ENCODE peak calls at places on chromosomes 7 and 10, in ten cellular contexts. Q is omental fat pad, T is natural killer cell, F is cardiac fibroblast, R is stomach, M is tibial artery, C is AG04450, I is IMR-90, J is sigmoid colon, P is ovary. H is an unnamed sample.
A peak's percentile ranks its signal among the peaks of the same experiment; 100 is the strongest.

GRCh38 chr10:55400075-55400474 is 599.0 kb upstream of the PCDH15 start:
- DNase-seq in Q (no peak), T (no peak), F (peak; percentile 1), R (no peak), M (no peak), C (no peak), I (no peak), J (no peak), P (no peak), H (no peak)

GRCh38 chr7:45223728-45224630 is 66.4 kb downstream of the RAMP3 start:
- DNase-seq in Q (no peak), T (no peak), F (no peak), R (no peak), M (no peak), C (no peak), I (no peak), J (no peak), P (no peak), H (no peak)

GRCh38 chr10:102196893-102197292 is 29.2 kb upstream of the ELOVL3 start:
- DNase-seq in Q (no peak), T (no peak), F (no peak), R (no peak), M (no peak), C (no peak), I (peak; percentile 23), J (no peak), P (no peak), H (no peak)

GRCh38 chr10:49446031-49446430 is 50.1 kb upstream of the DRGX start:
- DNase-seq in Q (no peak), T (no peak), F (peak; percentile 33), R (no peak), M (no peak), C (no peak), I (peak; percentile 44), J (no peak), P (no peak), H (peak; percentile 9)

GRCh38 chr7:106100863-106101262 is 11.2 kb downstream of the SYPL1 start:
- DNase-seq in Q (no peak), T (no peak), F (no peak), R (no peak), M (no peak), C (no peak), I (no peak), J (no peak), P (no peak), H (no peak)

GRCh38 chr10:10313099-10313875 is 704.4 kb upstream of the CELF2 start:
- DNase-seq in Q (no peak), T (no peak), F (peak; percentile 66), R (no peak), M (no peak), C (no peak), I (peak; percentile 28), J (no peak), P (no peak), H (no peak)

GRCh38 chr10:102645741-102646609 is 1.7 kb downstream of the TRIM8 start:
- DNase-seq in Q (peak; percentile 52), T (peak; percentile 79), F (peak; percentile 95), R (peak; percentile 84), M (peak; percentile 98), C (peak; percentile 84), I (peak; percentile 96), J (peak; percentile 97), P (peak; percentile 83), H (peak; percentile 86)

GRCh38 chr7:45435846-45436245 is 138.3 kb upstream of the ADCY1 start:
- DNase-seq in Q (no peak), T (no peak), F (peak; percentile 67), R (no peak), M (no peak), C (no peak), I (peak; percentile 47), J (no peak), P (no peak), H (peak; percentile 59)

GRCh38 chr7:1567893-1568292 is 1.9 kb downstream of the PSMG3 start:
- DNase-seq in Q (no peak), T (no peak), F (peak; percentile 17), R (peak; percentile 63), M (no peak), C (peak; percentile 83), I (peak; percentile 95), J (no peak), P (no peak), H (no peak)

GRCh38 chr7:1569016-1569415 is 816 bp downstream of the PSMG3 start:
- DNase-seq in Q (no peak), T (no peak), F (peak; percentile 21), R (no peak), M (no peak), C (no peak), I (peak; percentile 41), J (no peak), P (no peak), H (no peak)

GRCh38 chr7:1569833-1570632 is at the start of gene PSMG3:
- DNase-seq in Q (peak; percentile 63), T (peak; percentile 89), F (peak; percentile 93), R (peak; percentile 94), M (peak; percentile 94), C (peak; percentile 67), I (peak; percentile 89), J (peak; percentile 96), P (peak; percentile 92), H (no peak)

GRCh38 chr7:1571261-1571650 is 1.4 kb upstream of the PSMG3 start:
- DNase-seq in Q (no peak), T (no peak), F (peak; percentile 83), R (no peak), M (no peak), C (no peak), I (peak; percentile 68), J (no peak), P (no peak), H (no peak)

GRCh38 chr7:1569440-1569832 is 396 bp downstream of the PSMG3 start:
- DNase-seq in Q (no peak), T (no peak), F (no peak), R (no peak), M (no peak), C (no peak), I (no peak), J (no peak), P (no peak), H (no peak)
- TF ChIP-seq CTCF in Q (no peak), T (no peak), F (no peak), R (no peak), M (no peak), C (no peak), I (no peak), J (no peak), P (no peak), H (no peak)

DNA sequence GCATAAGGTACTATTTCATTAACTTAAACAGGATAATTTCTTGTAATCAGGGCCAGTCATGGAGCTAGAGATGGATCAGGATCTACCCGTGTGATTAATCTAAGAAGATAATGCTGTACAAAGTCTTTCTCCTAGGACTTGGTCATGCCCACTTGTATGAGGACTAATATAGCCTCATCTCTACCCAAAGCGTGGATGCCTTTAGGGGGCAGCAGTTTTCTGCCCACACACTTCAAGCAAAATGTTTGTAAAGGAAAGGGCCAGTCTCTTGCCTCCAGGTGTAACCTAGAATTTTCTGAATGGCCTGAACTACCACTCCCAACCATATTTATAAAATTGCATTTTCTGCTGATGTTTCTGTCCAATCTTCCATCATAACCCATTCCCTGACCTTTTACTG is 764.0 kb upstream of the IGFBP3 start:
- DNase-seq in Q (no peak), T (no peak), F (no peak), R (no peak), M (no peak), C (no peak), I (no peak), J (no peak), P (no peak), H (no peak)
- TF ChIP-seq CTCF in Q (no peak), T (no peak), F (peak; percentile 20), R (no peak), M (no peak), C (no peak), I (no peak), J (no peak), P (no peak), H (peak; percentile 39)

DNA sequence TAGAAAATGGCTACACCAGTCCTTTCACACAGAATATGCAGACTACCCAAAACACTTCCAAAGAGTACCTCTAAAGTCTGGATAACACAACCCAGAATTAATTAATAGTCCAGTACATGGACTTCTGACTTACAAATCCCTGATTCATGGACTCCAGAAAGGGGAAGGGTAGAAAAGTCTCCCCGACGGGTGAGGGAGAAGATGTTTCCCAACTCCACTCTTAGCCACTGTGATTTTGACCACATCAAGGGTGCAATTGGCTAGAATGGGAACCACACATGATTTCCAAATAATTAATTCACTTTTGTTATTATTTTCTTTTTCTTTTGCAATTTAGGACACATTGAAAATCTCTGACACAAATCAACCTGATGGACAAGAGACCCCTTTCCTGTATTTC is 1.4 kb downstream of the TMEM130 start:
- DNase-seq in Q (no peak), T (no peak), F (no peak), R (no peak), M (no peak), C (no peak), I (no peak), J (no peak), P (no peak), H (no peak)
- TF ChIP-seq CTCF in Q (no peak), T (no peak), F (no peak), R (no peak), M (no peak), C (no peak), I (no peak), J (no peak), P (no peak), H (no peak)

GRCh38 chr7:98240961-98241673 is 10.9 kb downstream of the TECPR1 start:
- DNase-seq in Q (no peak), T (no peak), F (peak; percentile 53), R (peak; percentile 72), M (no peak), C (no peak), I (peak; percentile 28), J (no peak), P (no peak), H (no peak)

GRCh38 chr7:98242342-98242741 is 9.7 kb downstream of the TECPR1 start:
- DNase-seq in Q (no peak), T (no peak), F (no peak), R (no peak), M (no peak), C (no peak), I (no peak), J (no peak), P (no peak), H (no peak)

GRCh38 chr7:98242934-98243333 is 9.1 kb downstream of the TECPR1 start:
- DNase-seq in Q (no peak), T (no peak), F (no peak), R (no peak), M (no peak), C (no peak), I (no peak), J (no peak), P (no peak), H (no peak)

GRCh38 chr7:98238976-98239375 is 13.1 kb downstream of the TECPR1 start:
- DNase-seq in Q (no peak), T (no peak), F (no peak), R (no peak), M (no peak), C (no peak), I (peak; percentile 33), J (no peak), P (no peak), H (no peak)

DNA sequence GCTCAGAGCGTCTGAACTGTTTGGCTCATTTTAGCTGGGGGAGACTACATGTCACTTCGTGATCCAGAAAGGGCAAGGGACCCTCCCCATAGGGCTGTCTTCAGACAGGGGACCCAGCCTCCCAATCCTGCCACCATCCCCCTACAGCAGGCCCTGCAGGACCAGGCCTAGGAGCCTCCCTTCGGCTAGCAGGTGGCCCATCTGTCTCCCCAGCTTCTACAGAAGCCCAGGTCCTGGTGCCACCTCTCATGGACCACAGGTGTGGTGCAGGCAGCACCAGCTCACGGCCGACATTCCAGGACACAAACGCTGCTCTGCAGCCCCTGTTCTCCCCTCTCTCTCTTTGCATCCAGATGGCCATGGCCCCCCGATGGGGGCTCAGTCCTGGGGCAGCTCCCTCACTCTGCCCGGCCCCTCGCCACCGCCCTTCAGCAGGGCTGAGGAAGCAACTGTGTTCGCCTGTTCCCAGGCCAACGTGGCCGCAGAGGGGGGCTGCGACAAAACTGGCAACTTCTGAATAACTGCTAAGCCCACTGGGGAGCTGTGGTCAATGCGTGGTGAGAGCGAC is 10.3 kb downstream of the TECPR1 start:
- DNase-seq in Q (no peak), T (no peak), F (no peak), R (no peak), M (no peak), C (no peak), I (no peak), J (no peak), P (no peak), H (no peak)
- TF ChIP-seq CTCF in Q (no peak), T (no peak), F (no peak), R (no peak), M (no peak), C (no peak), I (no peak), J (no peak), P (no peak), H (no peak)

H was measured in keratinocyte.